ENCODE peak calls at places on chromosomes 1 and 21, in five cellular contexts. K, W, N, F and D are unnamed samples. For H3K4me1, the result is how much of the 10 kb centered on the place peaks cover.

GRCh38 chr21:45074048-45074817 is at the start of gene ADARB1:
- DNase-seq in K (peak), W (peak), N (peak), F (peak), D (peak)

GRCh38 chr1:18557621-18558465 is 72.8 kb upstream of the PAX7 start:
- DNase-seq in K (no peak), W (no peak), N (no peak), F (peak), D (no peak)

GRCh38 chr1:93437976-93438605 is 9.8 kb upstream of the FNBP1L start:
- DNase-seq in K (peak), W (peak), N (no peak), F (no peak), D (no peak)

GRCh38 chr1:205250699-205251098 is 23.0 kb downstream of the TMCC2 start:
- DNase-seq in K (no peak), W (no peak), N (no peak), F (no peak), D (peak)

GRCh38 chr1:29786195-29786594 is 549.9 kb downstream of the PTPRU start:
- DNase-seq in K (no peak), W (no peak), N (no peak), F (peak), D (peak)

GRCh38 chr1:247576514-247576913 is 11.6 kb upstream of the OR2G2 start:
- DNase-seq in K (no peak), W (no peak), N (no peak), F (no peak), D (no peak)

GRCh38 chr1:224300346-224300745 is 29.6 kb downstream of the NVL start:
- DNase-seq in K (peak), W (peak), N (no peak), F (no peak), D (no peak)

GRCh38 chr1:151314137-151314875 is 12.9 kb downstream of the PI4KB start:
- DNase-seq in K (peak), W (peak), N (peak), F (peak), D (no peak)

GRCh38 chr1:54173681-54174080 is 20.9 kb upstream of the CDCP2 start:
- DNase-seq in K (no peak), W (no peak), N (no peak), F (no peak), D (peak)

GRCh38 chr1:208078752-208079151 is 165.4 kb downstream of the PLXNA2 start:
- DNase-seq in K (no peak), W (no peak), N (no peak), F (no peak), D (no peak)

GRCh38 chr1:94927405-94928175 is 680 bp upstream of the CNN3 start:
- DNase-seq in K (peak), W (peak), N (no peak), F (peak), D (no peak)

GRCh38 chr1:59410457-59410856 is 113.6 kb downstream of the FGGY start:
- DNase-seq in K (no peak), W (no peak), N (no peak), F (no peak), D (no peak)

GRCh38 chr1:3670823-3671251 is 18.5 kb downstream of the TP73 start:
- DNase-seq in K (no peak), W (no peak), N (peak), F (no peak), D (peak)

GRCh38 chr21:28256420-28256831 is 736.3 kb downstream of the LTN1 start:
- DNase-seq in K (no peak), W (no peak), N (no peak), F (no peak), D (no peak)

GRCh38 chr1:231998791-231999190 is 372.2 kb downstream of the DISC1 start:
- DNase-seq in K (no peak), W (no peak), N (no peak), F (no peak), D (no peak)

GRCh38 chr1:151158311-151158710 is 1.9 kb downstream of the TNFAIP8L2 start:
- DNase-seq in K (no peak), W (no peak), N (no peak), F (no peak), D (peak)

DNA sequence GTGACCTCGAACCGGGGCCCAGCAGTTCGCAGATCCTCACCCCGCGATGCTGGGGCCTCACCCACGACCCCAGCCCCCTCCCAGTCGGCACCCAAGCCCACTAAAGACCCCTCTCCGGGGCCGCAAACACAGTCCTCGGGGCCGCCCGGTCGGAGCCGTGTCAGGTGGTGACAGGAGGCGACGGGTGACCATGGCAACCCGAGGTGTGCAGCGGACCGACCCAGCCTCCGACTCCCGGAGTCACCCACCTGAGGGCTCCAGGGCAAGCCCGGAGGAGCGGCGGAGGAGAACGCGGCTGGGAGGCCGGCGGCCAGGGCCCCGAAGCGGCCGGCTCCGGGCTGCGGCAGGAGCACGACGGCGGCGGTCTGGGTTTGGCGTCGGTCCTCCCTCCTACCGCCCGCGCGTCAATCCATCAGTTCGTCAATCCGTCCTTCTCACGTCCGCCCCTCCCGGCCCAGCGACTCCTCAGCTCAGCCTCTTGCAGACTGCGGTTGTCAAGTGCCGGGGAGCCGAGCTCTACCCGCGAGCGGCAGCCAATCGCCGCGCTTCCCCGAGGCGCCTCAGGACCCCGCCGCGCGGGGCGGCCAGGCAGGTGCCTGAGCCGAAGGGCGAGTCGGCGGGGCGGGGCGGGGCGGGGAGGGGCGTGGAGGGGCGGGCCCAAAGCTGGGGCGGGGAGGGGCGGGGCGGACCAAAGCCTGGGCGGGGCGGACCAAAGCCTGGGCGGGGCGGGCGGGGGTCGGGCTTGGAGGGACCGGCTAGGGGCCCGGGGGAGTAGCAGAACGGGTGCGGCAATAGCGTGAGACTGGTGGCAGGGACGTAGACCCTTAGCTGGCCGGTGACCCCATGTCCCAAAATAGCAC is at the start of gene WDR47:
- DNase-seq in K (peak), W (peak), N (peak), F (peak), D (peak)
- H3K27ac ChIP-seq in K (no peak), W (peak), N (peak), F (peak), D (peak)

DNA sequence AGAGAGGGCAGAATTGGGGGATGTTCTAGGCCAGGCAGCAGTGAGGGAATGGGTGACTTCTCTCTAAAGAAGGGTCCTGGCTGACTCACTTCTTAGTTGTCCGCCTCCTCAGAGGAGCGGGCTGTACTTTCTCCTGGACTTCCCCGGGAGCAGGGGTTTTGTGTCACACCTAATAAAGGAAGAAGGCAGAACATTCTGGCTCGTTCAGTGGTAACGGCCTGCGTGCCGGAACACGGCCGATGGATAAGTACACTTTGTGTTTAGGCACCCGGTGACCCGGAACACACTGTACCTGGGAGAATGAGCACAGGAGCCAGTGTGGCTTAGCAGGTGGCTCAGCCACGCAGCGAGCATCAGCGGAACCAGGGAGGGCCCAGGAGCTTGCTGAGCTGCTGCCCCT is 84.7 kb downstream of the FBXO2 start:
- DNase-seq in K (no peak), W (no peak), N (no peak), F (no peak), D (peak)
- H3K4me1 ChIP-seq in K (under half), W (under half), N (under half), F (under half), D (under half)

DNA sequence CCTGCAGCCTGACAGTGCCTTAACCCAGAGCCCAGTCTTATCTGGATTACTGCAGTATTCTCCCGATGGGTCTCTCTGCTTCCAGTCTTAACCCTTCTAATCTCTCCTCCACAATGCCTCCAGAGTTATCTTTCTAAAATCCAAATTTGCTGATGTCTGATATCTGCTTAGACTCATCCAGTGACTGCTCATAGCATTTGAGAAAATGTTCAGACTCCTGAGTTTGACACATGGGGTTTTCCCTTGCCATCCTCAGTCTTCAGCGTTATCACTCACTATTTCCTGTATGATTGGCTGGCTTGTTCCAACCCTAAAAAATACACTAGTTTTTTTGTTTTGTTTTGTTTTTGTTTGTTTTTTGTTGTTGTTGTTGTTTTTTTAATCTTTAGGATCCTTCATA is 102.0 kb downstream of the FMN2 start:
- DNase-seq in K (no peak), W (no peak), N (no peak), F (no peak), D (no peak)
- H3K4me3 ChIP-seq in K (no peak), W (no peak), N (no peak), F (no peak), D (no peak)

GRCh38 chr1:150065184-150065871 is 2.2 kb upstream of the VPS45 start:
- DNase-seq in K (peak), W (peak), N (no peak), F (no peak), D (no peak)

GRCh38 chr1:150067184-150068182 is at the start of gene VPS45:
- DNase-seq in K (peak), W (peak), N (peak), F (peak), D (peak)

GRCh38 chr1:150069923-150070322 is 2.3 kb downstream of the VPS45 start:
- DNase-seq in K (no peak), W (no peak), N (no peak), F (no peak), D (no peak)

GRCh38 chr1:150066838-150067183 is 765 bp upstream of the VPS45 start:
- DNase-seq in K (no peak), W (no peak), N (peak), F (peak), D (peak)

DNA sequence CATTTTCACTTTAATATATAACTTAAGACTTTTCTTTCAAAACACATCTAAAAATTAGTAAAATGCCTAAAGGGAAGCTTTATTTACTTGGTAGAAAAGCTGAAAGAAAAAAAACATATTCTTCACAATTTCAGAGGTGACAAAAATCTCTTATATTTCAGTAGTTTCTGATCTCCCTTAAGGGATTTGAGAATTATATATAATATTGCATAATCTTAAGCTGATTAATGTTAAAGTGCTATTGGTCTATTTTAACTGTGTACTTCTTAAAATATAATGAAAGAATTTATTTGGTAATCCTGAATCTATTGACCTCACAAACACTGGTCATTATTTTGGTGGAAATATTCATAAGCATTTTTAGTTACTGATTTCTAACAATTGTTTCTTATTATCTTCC is 1.2 kb upstream of the VPS45 start:
- DNase-seq in K (no peak), W (no peak), N (no peak), F (no peak), D (no peak)
- H3K27ac ChIP-seq in K (peak), W (peak), N (no peak), F (peak), D (peak)

GRCh38 chr1:26694597-26695416 is 1.0 kb upstream of the ARID1A start:
- DNase-seq in K (peak), W (no peak), N (no peak), F (no peak), D (no peak)
- H3K4me1 ChIP-seq in K (under half), W (under half), N (under half), F (under half), D (half or more)

GRCh38 chr1:55476445-55477015 is 261.4 kb upstream of the USP24 start:
- DNase-seq in K (no peak), W (peak), N (no peak), F (no peak), D (no peak)
- H3K4me3 ChIP-seq in K (no peak), W (no peak), N (no peak), F (no peak), D (no peak)